ENCODE peak calls at places on chromosomes 3 and 15, in five cellular contexts. S, E, Y, N and G are unnamed samples.

GRCh38 chr15:39239562-39239961 is 341.3 kb upstream of the THBS1 start:
- DNase-seq in E (no peak), N (no peak), Y (no peak), S (no peak), G (no peak)

GRCh38 chr3:128681277-128681829 is 30.7 kb upstream of the RPN1 start:
- DNase-seq in N (no peak), E (no peak), S (no peak), Y (no peak), G (no peak)

GRCh38 chr15:68417897-68418296 is 14.1 kb downstream of the ITGA11 start:
- DNase-seq in S (no peak), N (no peak), Y (no peak), E (no peak), G (no peak)

GRCh38 chr15:72195101-72195511 is 2.5 kb downstream of the GRAMD2A start:
- DNase-seq in E (peak), S (no peak), N (no peak), Y (no peak), G (no peak)

GRCh38 chr15:34582461-34583357 is 742 bp downstream of the GOLGA8B start:
- DNase-seq in N (peak), E (no peak), Y (peak), S (peak), G (peak)

GRCh38 chr3:46674031-46674592 is 19.4 kb downstream of the ALS2CL start:
- DNase-seq in S (no peak), Y (no peak), N (no peak), E (peak), G (no peak)

GRCh38 chr3:51530485-51530884 is 8.0 kb upstream of the RAD54L2 start:
- DNase-seq in E (no peak), S (no peak), Y (no peak), N (no peak), G (no peak)

GRCh38 chr3:171230857-171231256 is 204.3 kb upstream of the SLC2A2 start:
- DNase-seq in E (no peak), S (no peak), N (no peak), Y (no peak), G (no peak)

GRCh38 chr3:143970773-143971366 is 753 bp upstream of the DIPK2A start:
- DNase-seq in Y (peak), E (peak), N (peak), S (peak), G (peak)

GRCh38 chr15:91589360-91589759 is 264.1 kb upstream of the SLCO3A1 start:
- DNase-seq in E (no peak), Y (no peak), N (no peak), S (no peak), G (no peak)

GRCh38 chr3:9630550-9631139 is 18.7 kb upstream of the MTMR14 start:
- DNase-seq in S (no peak), N (no peak), E (no peak), Y (no peak), G (no peak)

GRCh38 chr3:149332781-149333517 is 487 bp downstream of the TM4SF18 start:
- DNase-seq in Y (no peak), S (no peak), N (no peak), E (no peak), G (no peak)

GRCh38 chr3:128011140-128011539 is 41.1 kb upstream of the SEC61A1 start:
- DNase-seq in E (peak), Y (peak), N (no peak), S (peak), G (peak)

GRCh38 chr15:88031461-88031860 is 225.1 kb downstream of the NTRK3 start:
- DNase-seq in S (no peak), N (no peak), Y (no peak), E (no peak), G (no peak)

GRCh38 chr3:78899846-78900245 is 868.0 kb downstream of the ROBO1 start:
- DNase-seq in S (no peak), Y (no peak), E (no peak), N (no peak), G (no peak)

GRCh38 chr3:173750095-173750494 is 352.6 kb downstream of the NLGN1 start:
- DNase-seq in E (no peak), S (no peak), N (no peak), Y (no peak), G (no peak)

GRCh38 chr3:150255416-150255815 is 152.7 kb upstream of the TSC22D2 start:
- DNase-seq in N (no peak), E (no peak), Y (no peak), S (no peak), G (no peak)

GRCh38 chr3:131789188-131789587 is 245.6 kb downstream of the CPNE4 start:
- DNase-seq in S (no peak), Y (no peak), E (no peak), N (no peak), G (no peak)

GRCh38 chr3:16723994-16724393 is 118.8 kb upstream of the DAZL start:
- DNase-seq in Y (no peak), N (no peak), S (no peak), E (no peak), G (no peak)

GRCh38 chr3:47227678-47228077 is 54.9 kb downstream of the KIF9 start:
- DNase-seq in N (no peak), Y (no peak), S (no peak), E (peak), G (no peak)

DNA sequence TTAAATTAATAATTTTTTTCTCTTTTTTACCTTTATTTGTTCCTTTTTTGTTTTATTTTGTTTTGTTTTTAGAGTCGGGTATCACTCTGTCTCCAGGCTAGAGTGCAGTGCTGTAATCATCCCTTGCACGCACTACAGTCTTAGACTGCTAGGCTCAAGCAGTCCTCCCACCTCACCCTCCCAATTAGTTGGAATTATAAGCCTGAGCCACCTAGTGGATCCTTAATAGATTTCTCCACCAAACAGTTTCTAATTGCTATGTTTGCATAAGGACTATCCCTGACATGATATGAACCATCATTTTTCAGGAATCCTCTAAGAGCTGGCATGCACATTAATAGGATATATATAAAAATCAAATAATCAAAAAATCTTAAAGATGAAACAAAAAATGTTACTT is 993.2 kb downstream of the OTOL1 start:
- DNase-seq in Y (no peak), E (no peak), S (no peak), N (no peak), G (no peak)
- TF ChIP-seq CTCF in Y (peak), E (no peak), S (no peak), N (no peak), G (no peak)

GRCh38 chr3:12536423-12536822 is 8.9 kb downstream of the MKRN2OS start:
- DNase-seq in N (no peak), E (no peak), S (no peak), Y (no peak), G (no peak)
- TF ChIP-seq CTCF in N (no peak), E (no peak), S (no peak), Y (no peak), G (no peak)

DNA sequence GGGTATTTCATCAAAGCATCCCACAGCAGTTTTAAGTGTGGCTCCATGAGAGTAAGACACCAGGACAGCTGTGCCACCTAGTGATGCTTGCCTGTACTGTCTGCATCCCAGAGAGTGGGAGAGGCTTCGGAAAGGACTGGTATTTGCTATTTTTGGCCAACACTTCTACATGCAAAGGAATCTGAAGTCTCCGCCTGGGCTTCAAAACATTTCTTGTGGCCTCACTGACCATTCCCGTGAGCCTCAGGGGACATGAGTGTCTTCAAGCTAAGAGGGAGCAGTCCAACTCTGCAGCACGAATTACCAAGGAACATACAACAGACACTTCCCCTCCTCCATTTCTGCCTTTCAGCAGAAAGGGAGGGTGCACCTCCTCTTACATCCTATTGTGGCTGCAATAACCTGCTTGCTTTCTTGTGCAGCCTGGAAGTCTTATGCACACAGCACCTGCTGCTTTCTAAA is 177.5 kb downstream of the RORA start:
- DNase-seq in Y (no peak), E (no peak), S (no peak), N (no peak), G (no peak)
- TF ChIP-seq CTCF in Y (peak), E (peak), S (peak), N (no peak), G (peak)

GRCh38 chr3:14505001-14505802 is 34.9 kb downstream of the GRIP2 start:
- DNase-seq in Y (no peak), N (no peak), E (no peak), S (no peak), G (no peak)
- TF ChIP-seq CTCF in Y (no peak), N (no peak), E (no peak), S (no peak), G (no peak)

GRCh38 chr3:158845748-158846350 is 44.0 kb downstream of the MFSD1 start:
- DNase-seq in E (no peak), S (peak), N (no peak), Y (peak), G (no peak)
- TF ChIP-seq CTCF in E (peak), S (peak), N (peak), Y (peak), G (peak)